ENCODE peak calls at places on chromosomes 4 and X, in ten cellular contexts. One of them, this sample, is unnamed.
A peak's percentile ranks its signal among the peaks of the same experiment; 100 is the strongest.

GRCh38 chr4:60683953-60684352 is 516.2 kb upstream of the ADGRL3 start:
- DNase-seq in fibroblast of the aortic adventitia: peak; percentile 92
- DNase-seq in WERI-Rb-1: no peak
- DNase-seq in AG10803: peak; percentile 68
- DNase-seq in aorta: no peak
- DNase-seq in SK-N-SH: no peak
- DNase-seq in K562: no peak
- DNase-seq in OCI-LY7: no peak
- DNase-seq in PC-3: peak; percentile 66
- DNase-seq in AG04450: peak; percentile 78
- DNase-seq in this sample: peak; percentile 68

GRCh38 chr4:76696109-76696508 is 201.8 kb downstream of the SOWAHB start:
- DNase-seq in fibroblast of the aortic adventitia: peak; percentile 38
- DNase-seq in WERI-Rb-1: no peak
- DNase-seq in AG10803: peak; percentile 64
- DNase-seq in aorta: no peak
- DNase-seq in SK-N-SH: no peak
- DNase-seq in K562: no peak
- DNase-seq in OCI-LY7: no peak
- DNase-seq in PC-3: peak; percentile 8
- DNase-seq in AG04450: no peak
- DNase-seq in this sample: no peak

GRCh38 chr4:25801594-25801993 is 61.2 kb downstream of the SEL1L3 start:
- DNase-seq in fibroblast of the aortic adventitia: no peak
- DNase-seq in WERI-Rb-1: no peak
- DNase-seq in AG10803: no peak
- DNase-seq in aorta: no peak
- DNase-seq in SK-N-SH: no peak
- DNase-seq in K562: peak; percentile 8
- DNase-seq in OCI-LY7: peak; percentile 13
- DNase-seq in PC-3: no peak
- DNase-seq in AG04450: no peak
- DNase-seq in this sample: no peak

GRCh38 chrX:53483838-53484420 is 49.8 kb upstream of the HSD17B10 start:
- DNase-seq in fibroblast of the aortic adventitia: peak; percentile 12
- DNase-seq in WERI-Rb-1: no peak
- DNase-seq in AG10803: peak; percentile 82
- DNase-seq in aorta: no peak
- DNase-seq in SK-N-SH: no peak
- DNase-seq in K562: no peak
- DNase-seq in OCI-LY7: no peak
- DNase-seq in PC-3: peak; percentile 31
- DNase-seq in AG04450: peak; percentile 10
- DNase-seq in this sample: peak; percentile 46

GRCh38 chr4:8217871-8218270 is 18.8 kb downstream of the SH3TC1 start:
- DNase-seq in fibroblast of the aortic adventitia: no peak
- DNase-seq in WERI-Rb-1: no peak
- DNase-seq in AG10803: no peak
- DNase-seq in aorta: no peak
- DNase-seq in SK-N-SH: no peak
- DNase-seq in K562: no peak
- DNase-seq in OCI-LY7: no peak
- DNase-seq in PC-3: no peak
- DNase-seq in AG04450: no peak
- DNase-seq in this sample: no peak

GRCh38 chrX:129768586-129769466 is 10.9 kb upstream of the SASH3 start:
- DNase-seq in fibroblast of the aortic adventitia: peak; percentile 19
- DNase-seq in WERI-Rb-1: no peak
- DNase-seq in AG10803: peak; percentile 12
- DNase-seq in aorta: no peak
- DNase-seq in SK-N-SH: no peak
- DNase-seq in K562: no peak
- DNase-seq in OCI-LY7: no peak
- DNase-seq in PC-3: no peak
- DNase-seq in AG04450: no peak
- DNase-seq in this sample: no peak

GRCh38 chr4:113222006-113222405 is 172.6 kb downstream of the ANK2 start:
- DNase-seq in fibroblast of the aortic adventitia: peak; percentile 31
- DNase-seq in WERI-Rb-1: no peak
- DNase-seq in AG10803: peak; percentile 46
- DNase-seq in aorta: no peak
- DNase-seq in SK-N-SH: no peak
- DNase-seq in K562: no peak
- DNase-seq in OCI-LY7: no peak
- DNase-seq in PC-3: no peak
- DNase-seq in AG04450: no peak
- DNase-seq in this sample: no peak

GRCh38 chr4:13966241-13967195 is 339.0 kb upstream of the BOD1L1 start:
- DNase-seq in fibroblast of the aortic adventitia: peak; percentile 85
- DNase-seq in WERI-Rb-1: no peak
- DNase-seq in AG10803: peak; percentile 70
- DNase-seq in aorta: no peak
- DNase-seq in SK-N-SH: no peak
- DNase-seq in K562: no peak
- DNase-seq in OCI-LY7: no peak
- DNase-seq in PC-3: peak; percentile 72
- DNase-seq in AG04450: peak; percentile 49
- DNase-seq in this sample: peak; percentile 29

GRCh38 chr4:102503301-102503746 is 2.2 kb downstream of the NFKB1 start:
- DNase-seq in fibroblast of the aortic adventitia: no peak
- DNase-seq in WERI-Rb-1: no peak
- DNase-seq in AG10803: no peak
- DNase-seq in aorta: no peak
- DNase-seq in SK-N-SH: peak; percentile 14
- DNase-seq in K562: peak; percentile 33
- DNase-seq in OCI-LY7: peak; percentile 54
- DNase-seq in PC-3: peak; percentile 24
- DNase-seq in AG04450: no peak
- DNase-seq in this sample: no peak

GRCh38 chr4:165381821-165382373 is 3.1 kb downstream of the CPE start:
- DNase-seq in fibroblast of the aortic adventitia: no peak
- DNase-seq in WERI-Rb-1: no peak
- DNase-seq in AG10803: no peak
- DNase-seq in aorta: no peak
- DNase-seq in SK-N-SH: no peak
- DNase-seq in K562: no peak
- DNase-seq in OCI-LY7: no peak
- DNase-seq in PC-3: no peak
- DNase-seq in AG04450: no peak
- DNase-seq in this sample: no peak

GRCh38 chr4:56787380-56787779 is 34.1 kb downstream of the SPINK2 start:
- DNase-seq in fibroblast of the aortic adventitia: no peak
- DNase-seq in WERI-Rb-1: peak; percentile 85
- DNase-seq in AG10803: no peak
- DNase-seq in aorta: no peak
- DNase-seq in SK-N-SH: no peak
- DNase-seq in K562: peak; percentile 19
- DNase-seq in OCI-LY7: no peak
- DNase-seq in PC-3: no peak
- DNase-seq in AG04450: no peak
- DNase-seq in this sample: no peak

GRCh38 chrX:47562615-47563243 is 1.7 kb downstream of the ARAF start:
- DNase-seq in fibroblast of the aortic adventitia: peak; percentile 44
- DNase-seq in WERI-Rb-1: no peak
- DNase-seq in AG10803: no peak
- DNase-seq in aorta: no peak
- DNase-seq in SK-N-SH: no peak
- DNase-seq in K562: peak; percentile 75
- DNase-seq in OCI-LY7: peak; percentile 38
- DNase-seq in PC-3: peak; percentile 36
- DNase-seq in AG04450: no peak
- DNase-seq in this sample: no peak

GRCh38 chr4:131534944-131535640 is 1614.0 kb upstream of the PCDH10 start:
- DNase-seq in fibroblast of the aortic adventitia: no peak
- DNase-seq in WERI-Rb-1: peak; percentile 29
- DNase-seq in AG10803: no peak
- DNase-seq in aorta: no peak
- DNase-seq in SK-N-SH: no peak
- DNase-seq in K562: no peak
- DNase-seq in OCI-LY7: no peak
- DNase-seq in PC-3: no peak
- DNase-seq in AG04450: no peak
- DNase-seq in this sample: no peak

GRCh38 chr4:135185256-135185655 is 983.7 kb upstream of the PABPC4L start:
- DNase-seq in fibroblast of the aortic adventitia: no peak
- DNase-seq in WERI-Rb-1: no peak
- DNase-seq in AG10803: no peak
- DNase-seq in aorta: no peak
- DNase-seq in SK-N-SH: no peak
- DNase-seq in K562: no peak
- DNase-seq in OCI-LY7: no peak
- DNase-seq in PC-3: no peak
- DNase-seq in AG04450: no peak
- DNase-seq in this sample: no peak
- H3K4me3 ChIP-seq in fibroblast of the aortic adventitia: no peak overlapping the region
- H3K4me3 ChIP-seq in WERI-Rb-1: no peak overlapping the region
- H3K4me3 ChIP-seq in AG10803: no peak overlapping the region
- H3K4me3 ChIP-seq in aorta: no peak overlapping the region
- H3K4me3 ChIP-seq in SK-N-SH: no peak overlapping the region
- H3K4me3 ChIP-seq in K562: no peak overlapping the region
- H3K4me3 ChIP-seq in OCI-LY7: no peak overlapping the region
- H3K4me3 ChIP-seq in PC-3: no peak overlapping the region
- H3K4me3 ChIP-seq in AG04450: no peak overlapping the region
- H3K4me3 ChIP-seq in this sample: no peak overlapping the region

DNA sequence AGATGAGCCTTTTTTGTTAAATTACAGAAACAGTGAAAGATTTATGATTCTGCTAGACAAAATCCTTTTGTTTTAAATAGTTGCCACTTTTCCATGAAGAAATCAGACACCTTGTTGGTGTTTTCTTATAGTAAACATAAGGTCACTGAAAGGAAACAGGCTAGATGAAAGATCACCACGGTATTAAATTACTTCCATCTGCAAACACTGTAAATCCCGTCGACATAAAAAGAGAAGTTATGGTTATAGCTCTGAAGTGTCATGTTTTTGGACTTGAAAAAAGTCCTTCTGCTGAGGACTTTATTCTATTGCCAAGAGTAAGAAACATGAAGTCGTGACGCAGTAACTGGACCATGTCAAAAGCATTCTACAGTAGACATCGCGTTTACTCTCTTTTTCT is 567.6 kb upstream of the SLIT2 start:
- DNase-seq in fibroblast of the aortic adventitia: no peak
- DNase-seq in WERI-Rb-1: no peak
- DNase-seq in AG10803: peak; percentile 74
- DNase-seq in aorta: no peak
- DNase-seq in SK-N-SH: no peak
- DNase-seq in K562: no peak
- DNase-seq in OCI-LY7: no peak
- DNase-seq in PC-3: no peak
- DNase-seq in AG04450: no peak
- DNase-seq in this sample: no peak
- H3K4me3 ChIP-seq in fibroblast of the aortic adventitia: no peak overlapping the region
- H3K4me3 ChIP-seq in WERI-Rb-1: no peak overlapping the region
- H3K4me3 ChIP-seq in AG10803: peak overlapping the region; percentile 21
- H3K4me3 ChIP-seq in aorta: no peak overlapping the region
- H3K4me3 ChIP-seq in SK-N-SH: no peak overlapping the region
- H3K4me3 ChIP-seq in K562: no peak overlapping the region
- H3K4me3 ChIP-seq in OCI-LY7: no peak overlapping the region
- H3K4me3 ChIP-seq in PC-3: no peak overlapping the region
- H3K4me3 ChIP-seq in AG04450: no peak overlapping the region
- H3K4me3 ChIP-seq in this sample: no peak overlapping the region

GRCh38 chr4:16757080-16757521 is 141.3 kb downstream of the LDB2 start:
- DNase-seq in fibroblast of the aortic adventitia: peak; percentile 77
- DNase-seq in WERI-Rb-1: no peak
- DNase-seq in AG10803: peak; percentile 44
- DNase-seq in aorta: no peak
- DNase-seq in SK-N-SH: peak; percentile 15
- DNase-seq in K562: no peak
- DNase-seq in OCI-LY7: no peak
- DNase-seq in PC-3: peak; percentile 35
- DNase-seq in AG04450: no peak
- DNase-seq in this sample: no peak
- H3K4me3 ChIP-seq in fibroblast of the aortic adventitia: no peak overlapping the region
- H3K4me3 ChIP-seq in WERI-Rb-1: no peak overlapping the region
- H3K4me3 ChIP-seq in AG10803: no peak overlapping the region
- H3K4me3 ChIP-seq in aorta: no peak overlapping the region
- H3K4me3 ChIP-seq in SK-N-SH: peak overlapping the region; percentile 26
- H3K4me3 ChIP-seq in K562: no peak overlapping the region
- H3K4me3 ChIP-seq in OCI-LY7: no peak overlapping the region
- H3K4me3 ChIP-seq in PC-3: no peak overlapping the region
- H3K4me3 ChIP-seq in AG04450: no peak overlapping the region
- H3K4me3 ChIP-seq in this sample: no peak overlapping the region

GRCh38 chrX:1212532-1212931 is at the start of gene CRLF2:
- DNase-seq in fibroblast of the aortic adventitia: no peak
- DNase-seq in WERI-Rb-1: no peak
- DNase-seq in AG10803: no peak
- DNase-seq in aorta: peak; percentile 31
- DNase-seq in SK-N-SH: no peak
- DNase-seq in K562: no peak
- DNase-seq in OCI-LY7: peak; percentile 44
- DNase-seq in PC-3: peak; percentile 49
- DNase-seq in AG04450: no peak
- DNase-seq in this sample: no peak
- H3K4me3 ChIP-seq in fibroblast of the aortic adventitia: no peak within 1 kb of the TSS
- H3K4me3 ChIP-seq in WERI-Rb-1: no peak within 1 kb of the TSS
- H3K4me3 ChIP-seq in AG10803: no peak within 1 kb of the TSS
- H3K4me3 ChIP-seq in aorta: no peak within 1 kb of the TSS
- H3K4me3 ChIP-seq in SK-N-SH: no peak within 1 kb of the TSS
- H3K4me3 ChIP-seq in K562: no peak within 1 kb of the TSS
- H3K4me3 ChIP-seq in OCI-LY7: no peak within 1 kb of the TSS
- H3K4me3 ChIP-seq in PC-3: no peak within 1 kb of the TSS
- H3K4me3 ChIP-seq in AG04450: no peak within 1 kb of the TSS
- H3K4me3 ChIP-seq in this sample: no peak within 1 kb of the TSS

GRCh38 chr4:2932561-2932950 is 30.6 kb downstream of the NOP14 start:
- DNase-seq in fibroblast of the aortic adventitia: no peak
- DNase-seq in WERI-Rb-1: no peak
- DNase-seq in AG10803: no peak
- DNase-seq in aorta: no peak
- DNase-seq in SK-N-SH: no peak
- DNase-seq in K562: no peak
- DNase-seq in OCI-LY7: no peak
- DNase-seq in PC-3: no peak
- DNase-seq in AG04450: no peak
- DNase-seq in this sample: no peak
- H3K4me3 ChIP-seq in fibroblast of the aortic adventitia: peak overlapping the region; percentile 35
- H3K4me3 ChIP-seq in WERI-Rb-1: no peak overlapping the region
- H3K4me3 ChIP-seq in AG10803: peak overlapping the region; percentile 70
- H3K4me3 ChIP-seq in aorta: no peak overlapping the region
- H3K4me3 ChIP-seq in SK-N-SH: peak overlapping the region; percentile 77
- H3K4me3 ChIP-seq in K562: no peak overlapping the region
- H3K4me3 ChIP-seq in OCI-LY7: no peak overlapping the region
- H3K4me3 ChIP-seq in PC-3: peak overlapping the region; percentile 77
- H3K4me3 ChIP-seq in AG04450: no peak overlapping the region
- H3K4me3 ChIP-seq in this sample: no peak overlapping the region

DNA sequence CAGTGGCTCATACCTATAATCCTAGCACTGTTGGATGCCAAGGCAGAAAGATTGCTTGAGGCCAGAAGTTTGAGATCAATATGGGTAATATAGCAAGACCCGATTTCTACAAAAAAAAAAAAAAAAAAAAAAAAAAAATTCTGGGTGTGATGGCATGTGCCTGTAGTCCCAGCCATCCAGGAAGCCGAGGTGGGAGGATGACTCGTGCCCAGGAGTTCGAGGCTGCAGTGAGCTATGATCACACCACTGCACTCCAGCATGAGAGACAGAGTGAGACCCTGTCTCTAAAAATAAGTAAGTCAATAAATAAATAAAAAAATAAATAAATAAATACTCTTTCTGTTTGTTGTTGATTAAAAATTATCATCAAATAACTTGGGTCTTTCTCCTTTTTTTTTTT is 62.4 kb upstream of the BMPR1B start:
- DNase-seq in fibroblast of the aortic adventitia: no peak
- DNase-seq in WERI-Rb-1: no peak
- DNase-seq in AG10803: no peak
- DNase-seq in aorta: no peak
- DNase-seq in SK-N-SH: no peak
- DNase-seq in K562: no peak
- DNase-seq in OCI-LY7: no peak
- DNase-seq in PC-3: no peak
- DNase-seq in AG04450: no peak
- DNase-seq in this sample: no peak
- H3K4me3 ChIP-seq in fibroblast of the aortic adventitia: no peak overlapping the region
- H3K4me3 ChIP-seq in WERI-Rb-1: no peak overlapping the region
- H3K4me3 ChIP-seq in AG10803: no peak overlapping the region
- H3K4me3 ChIP-seq in aorta: no peak overlapping the region
- H3K4me3 ChIP-seq in SK-N-SH: no peak overlapping the region
- H3K4me3 ChIP-seq in K562: no peak overlapping the region
- H3K4me3 ChIP-seq in OCI-LY7: no peak overlapping the region
- H3K4me3 ChIP-seq in PC-3: no peak overlapping the region
- H3K4me3 ChIP-seq in AG04450: no peak overlapping the region
- H3K4me3 ChIP-seq in this sample: no peak overlapping the region